ENCODE peak calls at places on chromosomes 11 and 22, in five cellular contexts. P is SK-N-SH, V is H1, L is K562, K is GM12878. M is an unnamed sample.

GRCh38 chr22:45577746-45578523 is 75.3 kb downstream of the FBLN1 start:
- DNase-seq in P (peak), V (peak), L (peak), K (peak), M (peak)

GRCh38 chr22:17922925-17923898 is 101.1 kb downstream of the MICAL3 start:
- DNase-seq in P (no peak), V (no peak), L (no peak), K (no peak), M (no peak)

GRCh38 chr11:61254403-61255025 is 13.5 kb downstream of the PGA5 start:
- DNase-seq in P (peak), V (peak), L (peak), K (peak), M (peak)

GRCh38 chr11:12017243-12017678 is 8.8 kb upstream of the DKK3 start:
- DNase-seq in P (no peak), V (no peak), L (no peak), K (no peak), M (no peak)

GRCh38 chr11:7449841-7450214 is 35.5 kb upstream of the OLFML1 start:
- DNase-seq in P (no peak), V (no peak), L (no peak), K (no peak), M (no peak)

GRCh38 chr11:89477175-89477574 is 14.0 kb downstream of the NOX4 start:
- DNase-seq in P (no peak), V (no peak), L (no peak), K (no peak), M (no peak)

GRCh38 chr11:134945993-134946392 is 534.0 kb upstream of the B3GAT1 start:
- DNase-seq in P (no peak), V (no peak), L (no peak), K (no peak), M (no peak)

GRCh38 chr11:129778877-129779276 is 36.8 kb upstream of the TMEM45B start:
- DNase-seq in P (no peak), V (no peak), L (no peak), K (no peak), M (no peak)

GRCh38 chr11:78208257-78209165 is 19.8 kb downstream of the USP35 start:
- DNase-seq in P (no peak), V (no peak), L (no peak), K (no peak), M (no peak)

GRCh38 chr11:46674463-46675287 is 25.7 kb downstream of the ARHGAP1 start:
- DNase-seq in P (peak), V (peak), L (peak), K (no peak), M (peak)

GRCh38 chr22:39384750-39385480 is 14.7 kb upstream of the TAB1 start:
- DNase-seq in P (peak), V (no peak), L (peak), K (no peak), M (no peak)

GRCh38 chr22:37498289-37498909 is 12.2 kb upstream of the MFNG start:
- DNase-seq in P (peak), V (peak), L (peak), K (peak), M (no peak)

GRCh38 chr22:49972163-49973017 is 11.8 kb downstream of the PIM3 start:
- DNase-seq in P (peak), V (no peak), L (peak), K (no peak), M (no peak)

GRCh38 chr11:117950999-117951961 is 22.1 kb upstream of the TMPRSS13 start:
- DNase-seq in P (no peak), V (no peak), L (no peak), K (no peak), M (no peak)

GRCh38 chr22:38214248-38215056 is 12.7 kb downstream of the MAFF start:
- DNase-seq in P (peak), V (peak), L (peak), K (no peak), M (no peak)

GRCh38 chr11:104573431-104573830 is 324.8 kb downstream of the CASP12 start:
- DNase-seq in P (no peak), V (no peak), L (no peak), K (no peak), M (no peak)

GRCh38 chr22:30883586-30884145 is 84.9 kb downstream of the MORC2 start:
- DNase-seq in P (no peak), V (no peak), L (no peak), K (no peak), M (no peak)

GRCh38 chr22:39236321-39237275 is 8.2 kb downstream of the PDGFB start:
- DNase-seq in P (no peak), V (no peak), L (no peak), K (peak), M (no peak)

GRCh38 chr11:42138454-42138853 is 679.0 kb upstream of the LRRC4C start:
- DNase-seq in P (no peak), V (no peak), L (no peak), K (no peak), M (no peak)

GRCh38 chr22:20656902-20657836 is 116.7 kb upstream of the SERPIND1 start:
- DNase-seq in P (no peak), V (no peak), L (peak), K (no peak), M (no peak)

GRCh38 chr11:134270250-134270714 is 5.9 kb upstream of the GLB1L3 start:
- DNase-seq in P (peak), V (no peak), L (peak), K (no peak), M (no peak)

GRCh38 chr11:27995082-27995481 is 112.9 kb downstream of the KIF18A start:
- DNase-seq in P (no peak), V (no peak), L (no peak), K (no peak), M (no peak)

GRCh38 chr11:10526974-10527918 is 13.7 kb downstream of the RNF141 start:
- DNase-seq in P (no peak), V (no peak), L (no peak), K (peak), M (no peak)

GRCh38 chr22:44261861-44262595 is 50.7 kb downstream of the SHISAL1 start:
- DNase-seq in P (peak), V (no peak), L (no peak), K (no peak), M (peak)

GRCh38 chr11:76188873-76189272 is 17.4 kb downstream of the WNT11 start:
- DNase-seq in P (no peak), V (no peak), L (no peak), K (no peak), M (no peak)

GRCh38 chr11:112177610-112178009 is 2.3 kb downstream of the BCO2 start:
- DNase-seq in P (no peak), V (no peak), L (no peak), K (no peak), M (no peak)

GRCh38 chr11:102109896-102110760 is at the start of gene YAP1:
- DNase-seq in P (peak), V (peak), L (peak), K (no peak), M (no peak)

GRCh38 chr11:39745401-39745800 is 1714.1 kb downstream of the LRRC4C start:
- DNase-seq in P (no peak), V (no peak), L (no peak), K (no peak), M (no peak)

GRCh38 chr11:45816614-45817013 is 11.7 kb downstream of the SLC35C1 start:
- DNase-seq in P (no peak), V (no peak), L (no peak), K (no peak), M (no peak)

GRCh38 chr22:19663286-19663815 is 51.0 kb upstream of the SEPTIN5 start:
- DNase-seq in P (peak), V (no peak), L (no peak), K (no peak), M (no peak)

GRCh38 chr11:47152126-47152952 is 24.3 kb downstream of the ARFGAP2 start:
- DNase-seq in P (no peak), V (no peak), L (no peak), K (no peak), M (no peak)

GRCh38 chr22:46373166-46373565 is 37.7 kb downstream of the TRMU start:
- DNase-seq in P (no peak), V (no peak), L (no peak), K (no peak), M (no peak)

GRCh38 chr22:30414525-30415047 is 11.0 kb upstream of the MTFP1 start:
- DNase-seq in P (no peak), V (no peak), L (no peak), K (no peak), M (no peak)

GRCh38 chr11:108654994-108655631 is 9.8 kb upstream of the DDX10 start:
- DNase-seq in P (peak), V (no peak), L (peak), K (no peak), M (no peak)

GRCh38 chr22:22201185-22201924 is 43.2 kb upstream of the VPREB1 start:
- DNase-seq in P (peak), V (peak), L (peak), K (no peak), M (no peak)

GRCh38 chr22:22200569-22201184 is 43.9 kb upstream of the VPREB1 start:
- DNase-seq in P (no peak), V (no peak), L (no peak), K (no peak), M (no peak)

GRCh38 chr22:22203048-22203971 is 41.3 kb upstream of the VPREB1 start:
- DNase-seq in P (no peak), V (no peak), L (no peak), K (no peak), M (no peak)

GRCh38 chr22:22199634-22200033 is 45.0 kb upstream of the VPREB1 start:
- DNase-seq in P (no peak), V (no peak), L (no peak), K (no peak), M (no peak)

GRCh38 chr22:22201925-22202343 is 42.7 kb upstream of the VPREB1 start:
- DNase-seq in P (no peak), V (no peak), L (no peak), K (no peak), M (no peak)
- H3K9ac ChIP-seq in P (no peak), V (no peak), L (no peak), K (no peak), M (no peak)

GRCh38 chr11:68375337-68375736 is 62.9 kb downstream of the LRP5 start:
- DNase-seq in P (no peak), V (no peak), L (no peak), K (no peak), M (no peak)

GRCh38 chr11:68374531-68374930 is 62.1 kb downstream of the LRP5 start:
- DNase-seq in P (no peak), V (no peak), L (no peak), K (no peak), M (no peak)

GRCh38 chr11:68373189-68373809 is 60.9 kb downstream of the LRP5 start:
- DNase-seq in P (peak), V (no peak), L (no peak), K (no peak), M (peak)

GRCh38 chr11:68372625-68373024 is 60.2 kb downstream of the LRP5 start:
- DNase-seq in P (no peak), V (no peak), L (no peak), K (no peak), M (no peak)

GRCh38 chr11:68373810-68374501 is 61.6 kb downstream of the LRP5 start:
- DNase-seq in P (peak), V (no peak), L (no peak), K (no peak), M (no peak)
- TF ChIP-seq POLR2AphosphoS5 in P (no peak), V (no peak), L (no peak), K (no peak), M (no peak)

GRCh38 chr11:26780686-26781085 is 58.8 kb upstream of the SLC5A12 start:
- DNase-seq in P (no peak), V (no peak), L (no peak), K (no peak), M (no peak)

GRCh38 chr11:26777276-26777939 is 55.5 kb upstream of the SLC5A12 start:
- DNase-seq in P (no peak), V (no peak), L (no peak), K (no peak), M (peak)

GRCh38 chr11:26779466-26779865 is 57.6 kb upstream of the SLC5A12 start:
- DNase-seq in P (no peak), V (no peak), L (no peak), K (no peak), M (no peak)

GRCh38 chr11:26782220-26782619 is 60.4 kb upstream of the SLC5A12 start:
- DNase-seq in P (no peak), V (no peak), L (no peak), K (no peak), M (no peak)

DNA sequence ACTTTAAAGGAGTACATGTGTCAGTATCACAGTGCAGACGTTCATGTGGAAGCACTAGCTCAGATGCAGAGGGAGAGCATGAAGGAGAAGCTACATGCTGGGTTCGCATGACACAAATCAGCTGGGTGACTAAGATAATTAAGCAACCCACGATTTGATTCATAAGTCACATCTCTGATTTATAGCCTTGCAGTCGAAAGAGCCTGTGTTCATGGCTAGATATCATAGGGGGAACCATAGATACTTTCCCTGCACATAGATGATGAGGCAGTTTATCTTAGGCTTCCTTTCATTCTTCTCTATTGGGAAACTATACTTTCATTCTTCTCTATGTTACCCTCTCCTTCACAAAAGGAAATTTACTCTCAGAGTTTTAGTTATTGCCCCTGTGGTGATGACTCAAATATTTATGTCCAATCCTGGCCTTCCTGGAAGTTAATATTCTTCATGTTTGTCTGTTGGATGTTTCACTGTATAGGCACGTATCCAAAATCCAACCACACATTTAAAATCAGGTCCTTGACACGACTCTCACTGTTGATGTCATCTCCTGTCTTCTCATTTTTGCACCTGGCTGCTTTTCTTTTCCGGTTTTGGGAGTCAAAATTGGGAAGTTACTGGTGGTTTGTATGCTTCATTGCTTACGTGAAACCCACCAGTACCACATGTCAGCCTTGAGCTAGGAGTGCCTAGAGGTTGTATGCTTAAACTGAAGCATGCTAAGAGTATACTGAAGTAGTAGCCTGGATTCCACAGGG is 56.3 kb upstream of the SLC5A12 start:
- DNase-seq in P (no peak), V (no peak), L (no peak), K (no peak), M (no peak)
- H3K9ac ChIP-seq in P (peak), V (no peak), L (no peak), K (no peak), M (no peak)

GRCh38 chr11:2267306-2267861 is 3.0 kb downstream of the ASCL2 start:
- DNase-seq in P (no peak), V (no peak), L (peak), K (no peak), M (no peak)
- TF ChIP-seq POLR2AphosphoS5 in P (no peak), V (no peak), L (no peak), K (no peak), M (no peak)

DNA sequence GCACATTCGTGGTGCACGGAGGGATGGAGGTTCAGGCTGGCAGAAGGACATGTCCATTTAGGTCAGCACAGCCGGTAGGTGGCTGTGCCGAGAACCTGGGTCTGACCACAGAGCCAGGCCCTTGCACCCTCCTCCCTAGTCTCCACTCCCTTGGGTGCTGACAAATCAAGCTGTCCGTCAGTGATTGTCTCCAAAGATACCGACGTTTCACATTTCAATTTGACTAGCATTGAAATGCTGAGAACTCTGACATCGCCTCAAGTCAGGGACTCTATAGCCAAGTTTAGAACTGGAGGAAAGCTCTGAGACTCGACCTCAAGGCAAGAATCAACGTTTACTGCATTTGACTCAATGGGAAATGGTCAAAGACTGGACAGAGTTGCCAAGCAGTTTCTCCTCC is 1321.1 kb downstream of the TBC1D22A start:
- DNase-seq in P (no peak), V (no peak), L (no peak), K (no peak), M (no peak)
- H3K9ac ChIP-seq in P (no peak), V (no peak), L (no peak), K (no peak), M (no peak)

DNA sequence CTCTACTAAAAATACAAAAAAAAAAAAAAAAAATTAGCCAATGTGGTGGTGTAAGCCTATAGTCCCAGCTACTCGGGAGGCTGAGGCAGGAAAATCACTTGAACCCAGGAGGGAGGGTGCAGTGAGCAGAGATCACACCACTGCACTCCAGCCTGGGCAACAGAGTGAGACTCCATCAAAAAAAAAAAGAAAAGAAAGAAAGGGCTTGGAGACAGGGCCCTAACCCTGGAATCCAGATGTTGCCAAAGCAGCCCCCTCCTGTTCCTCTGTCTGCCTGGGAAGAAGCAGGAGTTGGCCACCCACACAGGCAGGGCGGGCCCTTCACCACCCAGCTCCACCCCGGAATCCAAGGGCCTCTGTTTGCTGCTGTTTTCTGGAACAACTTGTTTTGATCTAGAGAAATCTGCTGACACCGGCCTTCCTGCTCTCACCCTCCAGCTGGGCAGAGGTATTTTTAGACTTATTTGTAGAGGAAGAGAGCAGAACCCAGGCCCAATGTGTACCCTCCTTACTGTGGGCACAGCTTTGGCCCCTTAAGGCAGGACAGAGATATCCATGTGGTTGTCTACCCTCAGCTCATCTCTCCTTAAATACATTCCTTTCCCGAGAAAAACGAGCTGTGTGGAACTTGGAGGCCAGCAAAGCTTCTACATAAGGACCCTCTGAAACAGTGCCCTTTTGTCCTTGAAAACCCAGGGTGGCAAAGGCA is 2.7 kb upstream of the NEAT1 start:
- DNase-seq in P (peak), V (no peak), L (peak), K (no peak), M (peak)
- TF ChIP-seq POLR2AphosphoS5 in P (peak), V (peak), L (peak), K (no peak), M (peak)

DNA sequence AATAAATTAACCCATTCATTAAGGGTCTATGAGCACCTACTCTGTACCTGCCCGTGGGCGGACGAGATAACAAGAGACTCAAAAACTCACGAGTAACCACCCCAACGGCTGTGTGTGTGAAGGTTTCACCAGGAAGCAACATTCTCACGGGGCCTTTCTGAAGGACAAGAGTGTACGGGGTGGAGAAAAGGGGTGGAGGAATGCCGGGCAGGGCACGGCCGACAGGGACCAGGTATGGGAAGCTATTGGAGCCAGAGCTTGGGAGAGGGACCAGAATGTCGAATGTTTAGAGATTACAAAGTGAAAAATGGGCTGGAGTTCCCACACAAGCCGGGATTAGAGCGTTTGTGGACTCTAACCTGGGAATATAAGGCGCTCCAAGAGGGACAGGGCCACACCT is 1.6 kb downstream of the KMT5B start:
- DNase-seq in P (no peak), V (no peak), L (peak), K (no peak), M (no peak)
- H3K9ac ChIP-seq in P (peak), V (no peak), L (peak), K (no peak), M (peak)

M was measured in SK-N-MC.